ENCODE peak calls at places on chromosome 10, in seven cellular contexts. R is NCI-H1436; H is NCI-H1105; Y is HEK293T; E is sciatic nerve; C is stimulated activated CD8-positive, alpha-beta memory T cell treated with anti-CD3 and anti-CD28 coated beads, Interleukin-4, amount 100 ng/mL, for 1 hour; J is activated CD8-positive, alpha-beta T cell treated with anti-CD3 and anti-CD28 coated beads, Interleukin-2, amount 10 ng/mL, durations not matched to agents 7 days and 5 days. L is an unnamed sample.

GRCh38 chr10:133455611-133456031 is 1.9 kb downstream of the SCART1 start:
- DNase-seq in R (no peak), H (no peak), Y (no peak), E (no peak), C (no peak), J (no peak), L (no peak)

GRCh38 chr10:121316432-121316831 is 281.8 kb downstream of the FGFR2 start:
- DNase-seq in R (no peak), H (no peak), Y (no peak), E (no peak), C (no peak), J (no peak), L (no peak)

GRCh38 chr10:71077796-71078453 is 134.4 kb upstream of the UNC5B start:
- DNase-seq in R (no peak), H (no peak), Y (no peak), E (peak; percentile 26), C (no peak), J (no peak), L (no peak)

GRCh38 chr10:110462308-110463095 is 35.2 kb upstream of the DUSP5 start:
- DNase-seq in R (no peak), H (no peak), Y (no peak), E (no peak), C (no peak), J (no peak), L (no peak)

GRCh38 chr10:52677087-52677486 is 95.5 kb downstream of the MBL2 start:
- DNase-seq in R (no peak), H (no peak), Y (no peak), E (no peak), C (no peak), J (no peak), L (no peak)

GRCh38 chr10:31847518-31847917 is 81.1 kb downstream of the ARHGAP12 start:
- DNase-seq in R (no peak), H (no peak), Y (no peak), E (no peak), C (no peak), J (no peak), L (no peak)

GRCh38 chr10:46547331-46547880 is 9.1 kb downstream of the GPRIN2 start:
- DNase-seq in R (no peak), H (no peak), Y (no peak), E (peak; percentile 59), C (no peak), J (no peak), L (no peak)

GRCh38 chr10:63683223-63683622 is 162.0 kb downstream of the REEP3 start:
- DNase-seq in R (no peak), H (no peak), Y (no peak), E (no peak), C (no peak), J (no peak), L (no peak)

GRCh38 chr10:127979017-127979416 is 72.1 kb downstream of the PTPRE start:
- DNase-seq in R (no peak), H (no peak), Y (no peak), E (no peak), C (no peak), J (no peak), L (no peak)

GRCh38 chr10:75417522-75417927 is 13.9 kb upstream of the LRMDA start:
- DNase-seq in R (peak; percentile 86), H (peak; percentile 62), Y (no peak), E (no peak), C (no peak), J (no peak), L (peak; percentile 88)

GRCh38 chr10:30565449-30565848 is 64.1 kb downstream of the LYZL2 start:
- DNase-seq in R (no peak), H (no peak), Y (no peak), E (no peak), C (no peak), J (no peak), L (no peak)

GRCh38 chr10:44384601-44385422 is at the start of gene CXCL12:
- DNase-seq in R (no peak), H (no peak), Y (no peak), E (peak; percentile 80), C (no peak), J (no peak), L (no peak)

GRCh38 chr10:8314486-8314885 is 260.0 kb downstream of the GATA3 start:
- DNase-seq in R (no peak), H (no peak), Y (no peak), E (no peak), C (no peak), J (no peak), L (no peak)

GRCh38 chr10:44697096-44697495 is 214.0 kb upstream of the TMEM72 start:
- DNase-seq in R (no peak), H (no peak), Y (no peak), E (no peak), C (no peak), J (no peak), L (no peak)

GRCh38 chr10:70960783-70961570 is 72.6 kb upstream of the PCBD1 start:
- DNase-seq in R (no peak), H (no peak), Y (no peak), E (no peak), C (no peak), J (no peak), L (no peak)

GRCh38 chr10:11875499-11876281 is 52.5 kb downstream of the PROSER2 start:
- DNase-seq in R (no peak), H (no peak), Y (no peak), E (peak; percentile 84), C (no peak), J (no peak), L (no peak)

GRCh38 chr10:127034790-127035189 is 129.6 kb downstream of the DOCK1 start:
- DNase-seq in R (no peak), H (no peak), Y (no peak), E (no peak), C (no peak), J (no peak), L (no peak)

GRCh38 chr10:14560274-14560673 is 214.4 kb downstream of the FAM107B start:
- DNase-seq in R (no peak), H (no peak), Y (no peak), E (peak; percentile 55), C (no peak), J (peak; percentile 66), L (peak; percentile 92)